ENCODE peak calls at places on chromosomes 3 and 15, in ten cellular contexts. One of them, this sample, is unnamed.
A peak's percentile ranks its signal among the peaks of the same experiment; 100 is the strongest.

GRCh38 chr3:186374370-186374769 is 12.3 kb upstream of the DGKG start:
- DNase-seq in progenitor cell of endocrine pancreas: no peak
- DNase-seq in non-pigmented ciliary epithelial cell: no peak
- DNase-seq in amygdala: no peak
- DNase-seq in Kasumi-1: peak; percentile 19
- DNase-seq in GM18507: no peak
- DNase-seq in psoas muscle: no peak
- DNase-seq in kidney glomerular epithelial cell: no peak
- DNase-seq in CD4-positive, alpha-beta memory T cell: no peak
- DNase-seq in OCI-M1: no peak
- DNase-seq in this sample: no peak

GRCh38 chr3:132916096-132916495 is 122.1 kb upstream of the TMEM108 start:
- DNase-seq in progenitor cell of endocrine pancreas: no peak
- DNase-seq in non-pigmented ciliary epithelial cell: no peak
- DNase-seq in amygdala: no peak
- DNase-seq in Kasumi-1: no peak
- DNase-seq in GM18507: no peak
- DNase-seq in psoas muscle: no peak
- DNase-seq in kidney glomerular epithelial cell: no peak
- DNase-seq in CD4-positive, alpha-beta memory T cell: no peak
- DNase-seq in OCI-M1: no peak
- DNase-seq in this sample: no peak

GRCh38 chr3:155553800-155554199 is 191.1 kb downstream of the PLCH1 start:
- DNase-seq in progenitor cell of endocrine pancreas: no peak
- DNase-seq in non-pigmented ciliary epithelial cell: no peak
- DNase-seq in amygdala: no peak
- DNase-seq in Kasumi-1: peak; percentile 49
- DNase-seq in GM18507: no peak
- DNase-seq in psoas muscle: no peak
- DNase-seq in kidney glomerular epithelial cell: peak; percentile 44
- DNase-seq in CD4-positive, alpha-beta memory T cell: no peak
- DNase-seq in OCI-M1: no peak
- DNase-seq in this sample: no peak

GRCh38 chr3:155233213-155233612 is 60.3 kb downstream of the STRIT1 start:
- DNase-seq in progenitor cell of endocrine pancreas: no peak
- DNase-seq in non-pigmented ciliary epithelial cell: no peak
- DNase-seq in amygdala: peak; percentile 35
- DNase-seq in Kasumi-1: no peak
- DNase-seq in GM18507: no peak
- DNase-seq in psoas muscle: peak; percentile 80
- DNase-seq in kidney glomerular epithelial cell: no peak
- DNase-seq in CD4-positive, alpha-beta memory T cell: no peak
- DNase-seq in OCI-M1: no peak
- DNase-seq in this sample: peak; percentile 81

GRCh38 chr15:59199775-59200465 is 6.7 kb upstream of the LDHAL6B start:
- DNase-seq in progenitor cell of endocrine pancreas: no peak
- DNase-seq in non-pigmented ciliary epithelial cell: peak; percentile 70
- DNase-seq in amygdala: no peak
- DNase-seq in Kasumi-1: no peak
- DNase-seq in GM18507: no peak
- DNase-seq in psoas muscle: no peak
- DNase-seq in kidney glomerular epithelial cell: peak; percentile 51
- DNase-seq in CD4-positive, alpha-beta memory T cell: no peak
- DNase-seq in OCI-M1: no peak
- DNase-seq in this sample: no peak

GRCh38 chr3:37243811-37244748 is 69.7 kb upstream of the LRRFIP2 start:
- DNase-seq in progenitor cell of endocrine pancreas: peak; percentile 30
- DNase-seq in non-pigmented ciliary epithelial cell: no peak
- DNase-seq in amygdala: peak; percentile 61
- DNase-seq in Kasumi-1: peak; percentile 33
- DNase-seq in GM18507: no peak
- DNase-seq in psoas muscle: peak; percentile 95
- DNase-seq in kidney glomerular epithelial cell: peak; percentile 29
- DNase-seq in CD4-positive, alpha-beta memory T cell: peak; percentile 13
- DNase-seq in OCI-M1: peak; percentile 81
- DNase-seq in this sample: peak; percentile 51

GRCh38 chr15:63111481-63111880 is 10.2 kb upstream of the LACTB start:
- DNase-seq in progenitor cell of endocrine pancreas: no peak
- DNase-seq in non-pigmented ciliary epithelial cell: no peak
- DNase-seq in amygdala: no peak
- DNase-seq in Kasumi-1: no peak
- DNase-seq in GM18507: no peak
- DNase-seq in psoas muscle: no peak
- DNase-seq in kidney glomerular epithelial cell: no peak
- DNase-seq in CD4-positive, alpha-beta memory T cell: no peak
- DNase-seq in OCI-M1: no peak
- DNase-seq in this sample: no peak

GRCh38 chr15:56390739-56391267 is 25.6 kb downstream of the TEX9 start:
- DNase-seq in progenitor cell of endocrine pancreas: no peak
- DNase-seq in non-pigmented ciliary epithelial cell: no peak
- DNase-seq in amygdala: no peak
- DNase-seq in Kasumi-1: no peak
- DNase-seq in GM18507: no peak
- DNase-seq in psoas muscle: no peak
- DNase-seq in kidney glomerular epithelial cell: no peak
- DNase-seq in CD4-positive, alpha-beta memory T cell: no peak
- DNase-seq in OCI-M1: peak; percentile 38
- DNase-seq in this sample: no peak

GRCh38 chr3:56339671-56340070 is 128.6 kb downstream of the ERC2 start:
- DNase-seq in progenitor cell of endocrine pancreas: no peak
- DNase-seq in non-pigmented ciliary epithelial cell: no peak
- DNase-seq in amygdala: no peak
- DNase-seq in Kasumi-1: no peak
- DNase-seq in GM18507: no peak
- DNase-seq in psoas muscle: no peak
- DNase-seq in kidney glomerular epithelial cell: no peak
- DNase-seq in CD4-positive, alpha-beta memory T cell: no peak
- DNase-seq in OCI-M1: no peak
- DNase-seq in this sample: no peak

GRCh38 chr15:66386204-66387123 is at the start of gene MAP2K1:
- DNase-seq in progenitor cell of endocrine pancreas: peak; percentile 96
- DNase-seq in non-pigmented ciliary epithelial cell: peak; percentile 74
- DNase-seq in amygdala: peak; percentile 98
- DNase-seq in Kasumi-1: peak; percentile 93
- DNase-seq in GM18507: peak; percentile 80
- DNase-seq in psoas muscle: peak; percentile 99
- DNase-seq in kidney glomerular epithelial cell: peak; percentile 92
- DNase-seq in CD4-positive, alpha-beta memory T cell: peak; percentile 98
- DNase-seq in OCI-M1: peak; percentile 98
- DNase-seq in this sample: peak; percentile 75

GRCh38 chr3:50204804-50205718 is at the start of gene SLC38A3:
- DNase-seq in progenitor cell of endocrine pancreas: peak; percentile 53
- DNase-seq in non-pigmented ciliary epithelial cell: no peak
- DNase-seq in amygdala: peak; percentile 63
- DNase-seq in Kasumi-1: peak; percentile 27
- DNase-seq in GM18507: no peak
- DNase-seq in psoas muscle: peak; percentile 72
- DNase-seq in kidney glomerular epithelial cell: no peak
- DNase-seq in CD4-positive, alpha-beta memory T cell: no peak
- DNase-seq in OCI-M1: no peak
- DNase-seq in this sample: no peak

This sample was measured in GM04503.